ENCODE peak calls at places on chromosomes 4 and X, in four cellular contexts. One of them, this sample, is unnamed.

GRCh38 chr4:55386073-55386472 is 9.7 kb upstream of the TMEM165 start:
- DNase-seq in upper lobe of left lung: no peak
- DNase-seq in suprapubic skin: no peak
- DNase-seq in spleen: no peak
- DNase-seq in this sample: no peak

GRCh38 chr4:26173619-26174018 is 147.2 kb upstream of the RBPJ start:
- DNase-seq in upper lobe of left lung: no peak
- DNase-seq in suprapubic skin: no peak
- DNase-seq in spleen: no peak
- DNase-seq in this sample: peak; percentile 35

GRCh38 chr4:121796283-121796682 is 4.8 kb upstream of the EXOSC9 start:
- DNase-seq in upper lobe of left lung: no peak
- DNase-seq in suprapubic skin: no peak
- DNase-seq in spleen: no peak
- DNase-seq in this sample: no peak

GRCh38 chr4:113784497-113785254 is 23.1 kb upstream of the CAMK2D start:
- DNase-seq in upper lobe of left lung: no peak
- DNase-seq in suprapubic skin: no peak
- DNase-seq in spleen: no peak
- DNase-seq in this sample: no peak

GRCh38 chr4:142350886-142351285 is 495.2 kb downstream of the INPP4B start:
- DNase-seq in upper lobe of left lung: no peak
- DNase-seq in suprapubic skin: no peak
- DNase-seq in spleen: no peak
- DNase-seq in this sample: no peak

GRCh38 chr4:185735887-185736286 is 76.1 kb downstream of the SORBS2 start:
- DNase-seq in upper lobe of left lung: no peak
- DNase-seq in suprapubic skin: no peak
- DNase-seq in spleen: no peak
- DNase-seq in this sample: no peak

GRCh38 chrX:3141031-3141430 is 99.8 kb downstream of the ARSF start:
- DNase-seq in upper lobe of left lung: no peak
- DNase-seq in suprapubic skin: no peak
- DNase-seq in spleen: no peak
- DNase-seq in this sample: no peak

GRCh38 chrX:140764401-140764919 is 54.9 kb downstream of the LINC00632 start:
- DNase-seq in upper lobe of left lung: peak; percentile 28
- DNase-seq in suprapubic skin: peak; percentile 61
- DNase-seq in spleen: no peak
- DNase-seq in this sample: no peak

GRCh38 chr4:68288046-68288740 is 42.7 kb upstream of the TMPRSS11B start:
- DNase-seq in upper lobe of left lung: no peak
- DNase-seq in suprapubic skin: no peak
- DNase-seq in spleen: no peak
- DNase-seq in this sample: no peak

GRCh38 chr4:84050014-84050413 is 449.1 kb downstream of the NKX6-1 start:
- DNase-seq in upper lobe of left lung: no peak
- DNase-seq in suprapubic skin: no peak
- DNase-seq in spleen: no peak
- DNase-seq in this sample: no peak

GRCh38 chr4:163384434-163384833 is 40.7 kb downstream of the NPY5R start:
- DNase-seq in upper lobe of left lung: no peak
- DNase-seq in suprapubic skin: no peak
- DNase-seq in spleen: no peak
- DNase-seq in this sample: no peak

GRCh38 chr4:163382178-163382869 is 38.6 kb downstream of the NPY5R start:
- DNase-seq in upper lobe of left lung: no peak
- DNase-seq in suprapubic skin: no peak
- DNase-seq in spleen: no peak
- DNase-seq in this sample: no peak

GRCh38 chr4:163378661-163379060 is 35.0 kb downstream of the NPY5R start:
- DNase-seq in upper lobe of left lung: no peak
- DNase-seq in suprapubic skin: no peak
- DNase-seq in spleen: no peak
- DNase-seq in this sample: no peak

GRCh38 chr4:163384926-163385325 is 41.2 kb downstream of the NPY5R start:
- DNase-seq in upper lobe of left lung: no peak
- DNase-seq in suprapubic skin: no peak
- DNase-seq in spleen: no peak
- DNase-seq in this sample: no peak

DNA sequence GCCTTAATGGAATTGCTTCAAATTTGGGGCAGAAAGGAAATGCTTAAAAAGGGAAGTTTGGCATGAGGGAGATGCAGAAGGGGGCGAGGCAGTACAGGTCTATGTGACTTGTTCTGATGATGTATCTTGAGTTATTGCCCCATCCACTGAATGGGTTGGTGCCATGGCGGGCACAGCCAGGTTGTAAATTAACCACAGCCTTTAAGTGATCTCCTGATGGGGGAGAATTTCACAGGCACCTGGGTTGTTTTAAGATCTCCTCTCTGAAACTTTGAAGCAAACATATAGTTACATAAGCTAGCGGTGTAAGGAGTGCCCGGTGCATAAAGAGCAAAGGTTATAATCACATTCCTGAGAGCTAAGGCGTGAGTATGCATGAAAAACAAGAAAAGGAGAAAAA is 37.0 kb downstream of the NPY5R start:
- DNase-seq in upper lobe of left lung: no peak
- DNase-seq in suprapubic skin: no peak
- DNase-seq in spleen: no peak
- DNase-seq in this sample: no peak
- H3K9me3 ChIP-seq in upper lobe of left lung: no peaks in the 10 kb centered on the region
- H3K9me3 ChIP-seq in suprapubic skin: no peaks in the 10 kb centered on the region
- H3K9me3 ChIP-seq in spleen: no peaks in the 10 kb centered on the region
- H3K9me3 ChIP-seq in this sample: no peaks in the 10 kb centered on the region

GRCh38 chrX:154016366-154017076 is 3.2 kb downstream of the IRAK1 start:
- DNase-seq in upper lobe of left lung: no peak
- DNase-seq in suprapubic skin: no peak
- DNase-seq in spleen: no peak
- DNase-seq in this sample: no peak

GRCh38 chrX:154014429-154015380 is 5.0 kb downstream of the IRAK1 start:
- DNase-seq in upper lobe of left lung: no peak
- DNase-seq in suprapubic skin: no peak
- DNase-seq in spleen: no peak
- DNase-seq in this sample: no peak

GRCh38 chrX:154017766-154018517 is 1.8 kb downstream of the IRAK1 start:
- DNase-seq in upper lobe of left lung: no peak
- DNase-seq in suprapubic skin: no peak
- DNase-seq in spleen: no peak
- DNase-seq in this sample: no peak

GRCh38 chrX:154013614-154014360 is 5.9 kb downstream of the IRAK1 start:
- DNase-seq in upper lobe of left lung: no peak
- DNase-seq in suprapubic skin: no peak
- DNase-seq in spleen: peak; percentile 87
- DNase-seq in this sample: peak; percentile 41

DNA sequence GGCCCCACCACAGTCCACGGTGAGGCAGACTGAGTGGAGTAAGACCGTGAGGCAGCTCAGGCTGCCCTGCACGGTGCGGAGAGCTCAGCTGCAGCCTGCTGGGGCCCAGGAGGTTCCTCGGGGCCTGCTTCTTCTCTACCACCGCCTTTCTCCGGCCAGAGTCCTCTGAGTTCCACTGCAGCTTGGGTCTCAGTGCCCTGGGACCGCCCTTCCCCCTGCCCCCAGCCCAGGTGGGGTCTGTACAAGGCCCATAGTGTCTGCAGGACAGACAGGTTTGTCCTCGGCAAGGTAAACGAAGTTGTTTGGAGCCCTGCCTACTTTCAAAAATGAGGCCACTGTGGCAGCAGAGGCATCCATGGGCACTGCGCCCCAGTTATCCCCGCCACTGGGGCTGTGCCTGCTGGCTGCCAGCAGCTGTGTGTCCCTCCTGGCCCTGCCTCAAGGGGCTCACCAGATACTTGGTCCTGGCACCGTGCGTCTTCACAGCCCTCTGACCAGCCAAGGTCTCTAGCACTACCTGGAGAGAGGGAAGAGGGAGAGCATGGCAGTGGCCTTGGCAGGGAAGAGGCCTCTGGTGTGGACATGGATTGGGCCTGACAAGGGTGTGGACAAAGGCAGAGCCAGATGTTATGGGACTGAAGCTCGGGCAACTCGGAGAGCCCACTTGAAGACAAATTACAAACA is 4.0 kb downstream of the IRAK1 start:
- DNase-seq in upper lobe of left lung: no peak
- DNase-seq in suprapubic skin: no peak
- DNase-seq in spleen: no peak
- DNase-seq in this sample: no peak
- H3K4me3 ChIP-seq in upper lobe of left lung: no peak overlapping the region
- H3K4me3 ChIP-seq in suprapubic skin: no peak overlapping the region
- H3K4me3 ChIP-seq in spleen: no peak overlapping the region
- H3K4me3 ChIP-seq in this sample: no peak overlapping the region

DNA sequence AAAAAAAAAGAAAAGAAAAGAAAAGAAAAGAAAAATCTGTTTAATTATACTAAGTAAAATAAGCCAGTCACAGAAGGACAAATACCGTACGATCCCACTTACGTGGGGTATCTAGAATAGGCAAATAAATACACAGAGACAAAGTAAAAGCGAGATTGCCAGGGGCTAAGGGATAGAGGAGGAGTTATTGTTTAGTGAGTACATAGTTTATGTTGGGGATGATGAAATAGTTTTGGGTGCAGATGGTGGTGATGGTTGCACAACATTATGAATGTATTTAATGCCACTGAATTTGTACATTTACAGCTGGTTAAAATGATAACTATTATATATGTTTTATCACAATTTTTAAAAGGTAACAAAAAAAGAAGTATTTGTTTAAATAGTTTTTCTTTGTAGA is 7.1 kb downstream of the CA5B start:
- DNase-seq in upper lobe of left lung: no peak
- DNase-seq in suprapubic skin: no peak
- DNase-seq in spleen: no peak
- DNase-seq in this sample: no peak
- TF ChIP-seq POLR2AphosphoS5 in upper lobe of left lung: no peak
- TF ChIP-seq POLR2AphosphoS5 in suprapubic skin: no peak
- TF ChIP-seq POLR2AphosphoS5 in spleen: no peak
- TF ChIP-seq POLR2AphosphoS5 in this sample: no peak

GRCh38 chrX:145654486-145654885 is 163.1 kb upstream of the SLITRK2 start:
- DNase-seq in upper lobe of left lung: no peak
- DNase-seq in suprapubic skin: no peak
- DNase-seq in spleen: no peak
- DNase-seq in this sample: no peak
- H3K9me3 ChIP-seq in upper lobe of left lung: no peaks in the 10 kb centered on the region
- H3K9me3 ChIP-seq in suprapubic skin: no peaks in the 10 kb centered on the region
- H3K9me3 ChIP-seq in spleen: no peaks in the 10 kb centered on the region
- H3K9me3 ChIP-seq in this sample: peaks cover 4% of the 10 kb centered on the region

DNA sequence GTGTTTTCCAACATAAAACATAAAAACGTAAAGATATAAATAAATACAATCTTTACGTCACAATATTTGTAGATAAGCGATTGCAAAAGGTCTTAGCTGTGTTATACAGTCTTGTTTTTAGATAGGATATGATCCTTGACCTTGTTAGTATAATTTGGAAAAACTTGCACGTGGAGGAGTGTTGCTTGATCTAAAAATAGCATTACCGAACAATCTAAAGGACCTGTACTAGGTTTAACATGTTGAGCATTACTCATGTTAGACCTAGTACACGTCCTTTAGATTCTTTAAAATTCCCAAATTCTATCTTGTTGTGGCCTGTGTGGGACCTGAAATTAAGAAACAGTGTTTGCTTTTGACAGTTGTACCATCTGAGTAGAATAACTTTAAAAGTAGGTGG is 1.7 kb downstream of the METAP1 start:
- DNase-seq in upper lobe of left lung: no peak
- DNase-seq in suprapubic skin: no peak
- DNase-seq in spleen: no peak
- DNase-seq in this sample: no peak
- H3K4me3 ChIP-seq in upper lobe of left lung: peak overlapping the region; percentile 100
- H3K4me3 ChIP-seq in suprapubic skin: no peak overlapping the region
- H3K4me3 ChIP-seq in spleen: no peak overlapping the region
- H3K4me3 ChIP-seq in this sample: no peak overlapping the region

DNA sequence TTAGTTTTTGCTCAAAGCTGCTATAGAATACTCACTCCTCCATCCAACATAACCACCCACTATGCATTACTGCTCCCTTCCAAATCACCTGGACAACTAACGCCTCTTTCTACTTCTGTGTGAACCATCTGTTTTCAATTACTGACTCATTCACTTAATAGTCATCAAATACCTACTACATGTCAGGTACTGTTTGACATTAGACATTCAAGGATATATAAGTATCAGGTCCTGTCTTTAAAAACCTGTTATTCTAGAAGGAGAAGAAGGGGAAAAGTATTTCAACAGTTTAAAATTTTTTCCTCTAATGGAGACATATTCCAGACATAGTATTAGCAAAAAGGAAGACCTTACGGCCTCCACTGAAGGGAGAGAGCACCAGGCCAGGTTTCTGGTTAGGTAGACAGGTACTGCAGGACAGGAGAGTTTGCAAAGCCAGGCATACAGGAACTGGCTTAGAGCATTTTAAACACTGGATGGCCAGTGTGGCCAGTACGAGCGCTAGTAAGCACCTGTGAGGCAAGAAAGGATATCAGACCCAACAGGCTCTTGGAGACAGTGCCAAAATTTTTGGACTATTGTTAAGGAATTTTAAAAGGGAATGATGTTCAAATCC is 39.0 kb downstream of the SH3RF1 start:
- DNase-seq in upper lobe of left lung: no peak
- DNase-seq in suprapubic skin: no peak
- DNase-seq in spleen: no peak
- DNase-seq in this sample: no peak
- TF ChIP-seq POLR2AphosphoS5 in upper lobe of left lung: no peak
- TF ChIP-seq POLR2AphosphoS5 in suprapubic skin: no peak
- TF ChIP-seq POLR2AphosphoS5 in spleen: no peak
- TF ChIP-seq POLR2AphosphoS5 in this sample: no peak